ENCODE peak calls at places on chromosomes 11 and 22, in ten cellular contexts. One of them, this sample, is unnamed.
A peak's percentile ranks its signal among the peaks of the same experiment; 100 is the strongest.

GRCh38 chr11:27672836-27673464 is 27.3 kb downstream of the BDNF start:
- DNase-seq in HFF-Myc: no peak
- DNase-seq in transverse colon: no peak
- DNase-seq in epithelial cell of esophagus: peak; percentile 97
- DNase-seq in spleen: no peak
- DNase-seq in endothelial cell of umbilical vein: no peak
- DNase-seq in right atrium auricular region: no peak
- DNase-seq in uterus: no peak
- DNase-seq in PC-9: peak; percentile 57
- DNase-seq in A549: peak; percentile 31
- DNase-seq in this sample: no peak

GRCh38 chr11:124199702-124200101 is 16.6 kb downstream of the OR10D3 start:
- DNase-seq in HFF-Myc: no peak
- DNase-seq in transverse colon: no peak
- DNase-seq in epithelial cell of esophagus: peak; percentile 66
- DNase-seq in spleen: no peak
- DNase-seq in endothelial cell of umbilical vein: no peak
- DNase-seq in right atrium auricular region: no peak
- DNase-seq in uterus: no peak
- DNase-seq in PC-9: no peak
- DNase-seq in A549: peak; percentile 25
- DNase-seq in this sample: peak; percentile 51

GRCh38 chr11:103222801-103223200 is 113.6 kb downstream of the DYNC2H1 start:
- DNase-seq in HFF-Myc: no peak
- DNase-seq in transverse colon: no peak
- DNase-seq in epithelial cell of esophagus: no peak
- DNase-seq in spleen: no peak
- DNase-seq in endothelial cell of umbilical vein: no peak
- DNase-seq in right atrium auricular region: no peak
- DNase-seq in uterus: no peak
- DNase-seq in PC-9: no peak
- DNase-seq in A549: no peak
- DNase-seq in this sample: no peak

GRCh38 chr11:124758355-124759267 is 3.5 kb downstream of the ESAM start:
- DNase-seq in HFF-Myc: no peak
- DNase-seq in transverse colon: peak; percentile 91
- DNase-seq in epithelial cell of esophagus: peak; percentile 70
- DNase-seq in spleen: peak; percentile 94
- DNase-seq in endothelial cell of umbilical vein: peak; percentile 81
- DNase-seq in right atrium auricular region: no peak
- DNase-seq in uterus: no peak
- DNase-seq in PC-9: no peak
- DNase-seq in A549: peak; percentile 81
- DNase-seq in this sample: peak; percentile 73

GRCh38 chr11:9814108-9814507 is 150.2 kb downstream of the SWAP70 start:
- DNase-seq in HFF-Myc: no peak
- DNase-seq in transverse colon: no peak
- DNase-seq in epithelial cell of esophagus: no peak
- DNase-seq in spleen: no peak
- DNase-seq in endothelial cell of umbilical vein: no peak
- DNase-seq in right atrium auricular region: no peak
- DNase-seq in uterus: no peak
- DNase-seq in PC-9: no peak
- DNase-seq in A549: no peak
- DNase-seq in this sample: no peak

GRCh38 chr22:35783943-35784614 is 66.4 kb downstream of the APOL5 start:
- DNase-seq in HFF-Myc: peak; percentile 20
- DNase-seq in transverse colon: no peak
- DNase-seq in epithelial cell of esophagus: peak; percentile 89
- DNase-seq in spleen: no peak
- DNase-seq in endothelial cell of umbilical vein: no peak
- DNase-seq in right atrium auricular region: no peak
- DNase-seq in uterus: no peak
- DNase-seq in PC-9: peak; percentile 99
- DNase-seq in A549: peak; percentile 73
- DNase-seq in this sample: no peak

GRCh38 chr11:35146074-35146521 is 7.1 kb downstream of the CD44 start:
- DNase-seq in HFF-Myc: no peak
- DNase-seq in transverse colon: peak; percentile 50
- DNase-seq in epithelial cell of esophagus: peak; percentile 94
- DNase-seq in spleen: no peak
- DNase-seq in endothelial cell of umbilical vein: no peak
- DNase-seq in right atrium auricular region: no peak
- DNase-seq in uterus: no peak
- DNase-seq in PC-9: peak; percentile 89
- DNase-seq in A549: no peak
- DNase-seq in this sample: no peak

GRCh38 chr11:87176044-87176443 is 138.3 kb downstream of the TMEM135 start:
- DNase-seq in HFF-Myc: peak; percentile 20
- DNase-seq in transverse colon: no peak
- DNase-seq in epithelial cell of esophagus: peak; percentile 35
- DNase-seq in spleen: no peak
- DNase-seq in endothelial cell of umbilical vein: no peak
- DNase-seq in right atrium auricular region: no peak
- DNase-seq in uterus: no peak
- DNase-seq in PC-9: peak; percentile 63
- DNase-seq in A549: peak; percentile 13
- DNase-seq in this sample: no peak

GRCh38 chr11:9884601-9885000 is 220.7 kb downstream of the SWAP70 start:
- DNase-seq in HFF-Myc: no peak
- DNase-seq in transverse colon: no peak
- DNase-seq in epithelial cell of esophagus: no peak
- DNase-seq in spleen: no peak
- DNase-seq in endothelial cell of umbilical vein: no peak
- DNase-seq in right atrium auricular region: no peak
- DNase-seq in uterus: no peak
- DNase-seq in PC-9: no peak
- DNase-seq in A549: no peak
- DNase-seq in this sample: peak; percentile 22

GRCh38 chr11:127392575-127392974 is 392.0 kb upstream of the KIRREL3 start:
- DNase-seq in HFF-Myc: no peak
- DNase-seq in transverse colon: no peak
- DNase-seq in epithelial cell of esophagus: no peak
- DNase-seq in spleen: no peak
- DNase-seq in endothelial cell of umbilical vein: no peak
- DNase-seq in right atrium auricular region: no peak
- DNase-seq in uterus: no peak
- DNase-seq in PC-9: no peak
- DNase-seq in A549: no peak
- DNase-seq in this sample: no peak

GRCh38 chr11:71428861-71429435 is 19.2 kb downstream of the DHCR7 start:
- DNase-seq in HFF-Myc: no peak
- DNase-seq in transverse colon: no peak
- DNase-seq in epithelial cell of esophagus: no peak
- DNase-seq in spleen: no peak
- DNase-seq in endothelial cell of umbilical vein: no peak
- DNase-seq in right atrium auricular region: peak; percentile 86
- DNase-seq in uterus: no peak
- DNase-seq in PC-9: no peak
- DNase-seq in A549: no peak
- DNase-seq in this sample: no peak

GRCh38 chr11:3123761-3124733 is 41.1 kb downstream of the OSBPL5 start:
- DNase-seq in HFF-Myc: peak; percentile 66
- DNase-seq in transverse colon: peak; percentile 81
- DNase-seq in epithelial cell of esophagus: peak; percentile 97
- DNase-seq in spleen: peak; percentile 71
- DNase-seq in endothelial cell of umbilical vein: peak; percentile 83
- DNase-seq in right atrium auricular region: peak; percentile 95
- DNase-seq in uterus: peak; percentile 94
- DNase-seq in PC-9: peak; percentile 67
- DNase-seq in A549: peak; percentile 70
- DNase-seq in this sample: peak; percentile 95

GRCh38 chr22:37381489-37381888 is 45.8 kb downstream of the ELFN2 start:
- DNase-seq in HFF-Myc: no peak
- DNase-seq in transverse colon: no peak
- DNase-seq in epithelial cell of esophagus: no peak
- DNase-seq in spleen: no peak
- DNase-seq in endothelial cell of umbilical vein: no peak
- DNase-seq in right atrium auricular region: no peak
- DNase-seq in uterus: no peak
- DNase-seq in PC-9: no peak
- DNase-seq in A549: no peak
- DNase-seq in this sample: no peak

GRCh38 chr11:124793466-124794278 is 6.5 kb downstream of the MSANTD2 start:
- DNase-seq in HFF-Myc: no peak
- DNase-seq in transverse colon: peak; percentile 16
- DNase-seq in epithelial cell of esophagus: peak; percentile 63
- DNase-seq in spleen: no peak
- DNase-seq in endothelial cell of umbilical vein: peak; percentile 70
- DNase-seq in right atrium auricular region: no peak
- DNase-seq in uterus: no peak
- DNase-seq in PC-9: peak; percentile 67
- DNase-seq in A549: peak; percentile 62
- DNase-seq in this sample: peak; percentile 58

GRCh38 chr11:119335091-119335654 is 846 bp downstream of the RNF26 start:
- DNase-seq in HFF-Myc: no peak
- DNase-seq in transverse colon: no peak
- DNase-seq in epithelial cell of esophagus: no peak
- DNase-seq in spleen: no peak
- DNase-seq in endothelial cell of umbilical vein: no peak
- DNase-seq in right atrium auricular region: no peak
- DNase-seq in uterus: no peak
- DNase-seq in PC-9: no peak
- DNase-seq in A549: no peak
- DNase-seq in this sample: no peak

GRCh38 chr11:119335655-119336543 is 1.6 kb downstream of the RNF26 start:
- DNase-seq in HFF-Myc: no peak
- DNase-seq in transverse colon: no peak
- DNase-seq in epithelial cell of esophagus: no peak
- DNase-seq in spleen: peak; percentile 80
- DNase-seq in endothelial cell of umbilical vein: no peak
- DNase-seq in right atrium auricular region: no peak
- DNase-seq in uterus: no peak
- DNase-seq in PC-9: no peak
- DNase-seq in A549: no peak
- DNase-seq in this sample: no peak

GRCh38 chr11:119337581-119338317 is 2.9 kb downstream of the C1QTNF5 start:
- DNase-seq in HFF-Myc: peak; percentile 29
- DNase-seq in transverse colon: no peak
- DNase-seq in epithelial cell of esophagus: no peak
- DNase-seq in spleen: peak; percentile 66
- DNase-seq in endothelial cell of umbilical vein: peak; percentile 77
- DNase-seq in right atrium auricular region: no peak
- DNase-seq in uterus: peak; percentile 69
- DNase-seq in PC-9: no peak
- DNase-seq in A549: no peak
- DNase-seq in this sample: peak; percentile 93

GRCh38 chr11:119338318-119338890 is 2.3 kb downstream of the C1QTNF5 start:
- DNase-seq in HFF-Myc: peak; percentile 67
- DNase-seq in transverse colon: peak; percentile 76
- DNase-seq in epithelial cell of esophagus: peak; percentile 64
- DNase-seq in spleen: peak; percentile 88
- DNase-seq in endothelial cell of umbilical vein: peak; percentile 90
- DNase-seq in right atrium auricular region: no peak
- DNase-seq in uterus: peak; percentile 82
- DNase-seq in PC-9: peak; percentile 58
- DNase-seq in A549: peak; percentile 63
- DNase-seq in this sample: no peak

DNA sequence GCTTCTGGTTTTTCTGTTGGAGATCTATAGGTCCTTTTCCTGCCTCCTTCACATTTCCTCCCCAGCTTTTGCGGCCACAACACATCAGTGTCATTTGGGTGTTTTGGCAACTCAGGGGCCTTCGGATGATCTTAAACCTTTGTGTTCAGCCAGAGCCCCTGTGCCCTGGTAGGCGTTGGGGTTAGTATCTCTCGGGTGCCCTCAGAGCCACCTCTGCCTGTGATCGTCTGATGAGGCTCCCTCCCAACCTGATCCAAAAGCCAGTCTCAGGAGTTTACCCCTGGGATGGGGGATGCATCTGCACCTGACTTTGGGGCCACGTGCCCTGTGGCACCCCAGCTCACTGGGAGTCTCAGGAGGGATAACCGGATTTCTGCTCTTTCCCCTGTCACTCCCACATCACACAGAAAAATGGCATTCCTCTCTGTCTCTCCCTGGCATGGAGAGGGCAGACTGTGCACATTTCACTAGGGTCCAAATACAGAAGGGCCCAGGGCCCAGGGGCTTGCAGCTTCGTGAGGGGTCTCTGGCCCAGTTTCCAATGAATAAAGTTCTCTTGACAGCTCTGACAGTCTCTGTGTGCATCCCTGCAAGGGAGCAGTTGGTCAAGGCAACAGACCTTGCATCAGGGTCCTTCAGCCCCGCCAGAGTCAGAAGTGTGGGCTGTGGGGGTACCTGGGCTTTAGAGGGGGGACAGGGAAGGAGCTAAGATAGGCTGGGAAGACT is 2.6 kb downstream of the RNF26 start:
- DNase-seq in HFF-Myc: no peak
- DNase-seq in transverse colon: no peak
- DNase-seq in epithelial cell of esophagus: no peak
- DNase-seq in spleen: peak; percentile 63
- DNase-seq in endothelial cell of umbilical vein: no peak
- DNase-seq in right atrium auricular region: no peak
- DNase-seq in uterus: no peak
- DNase-seq in PC-9: no peak
- DNase-seq in A549: no peak
- DNase-seq in this sample: no peak
- H3K4me3 ChIP-seq in HFF-Myc: peak overlapping the region; percentile 38
- H3K4me3 ChIP-seq in transverse colon: no peak overlapping the region
- H3K4me3 ChIP-seq in epithelial cell of esophagus: no peak overlapping the region
- H3K4me3 ChIP-seq in spleen: no peak overlapping the region
- H3K4me3 ChIP-seq in endothelial cell of umbilical vein: no peak overlapping the region
- H3K4me3 ChIP-seq in right atrium auricular region: no peak overlapping the region
- H3K4me3 ChIP-seq in uterus: no peak overlapping the region
- H3K4me3 ChIP-seq in PC-9: no peak overlapping the region
- H3K4me3 ChIP-seq in A549: no peak overlapping the region
- H3K4me3 ChIP-seq in this sample: peak overlapping the region; percentile 39

GRCh38 chr11:68009391-68010000 is 631 bp upstream of the ALDH3B1 start:
- DNase-seq in HFF-Myc: no peak
- DNase-seq in transverse colon: no peak
- DNase-seq in epithelial cell of esophagus: peak; percentile 30
- DNase-seq in spleen: no peak
- DNase-seq in endothelial cell of umbilical vein: peak; percentile 61
- DNase-seq in right atrium auricular region: no peak
- DNase-seq in uterus: no peak
- DNase-seq in PC-9: peak; percentile 68
- DNase-seq in A549: peak; percentile 76
- DNase-seq in this sample: peak; percentile 85
- TF ChIP-seq CTCF in HFF-Myc: peak; percentile 22
- TF ChIP-seq CTCF in transverse colon: no peak
- TF ChIP-seq CTCF in epithelial cell of esophagus: peak; percentile 16
- TF ChIP-seq CTCF in spleen: peak; percentile 8
- TF ChIP-seq CTCF in endothelial cell of umbilical vein: no peak
- TF ChIP-seq CTCF in right atrium auricular region: peak; percentile 10
- TF ChIP-seq CTCF in uterus: no peak
- TF ChIP-seq CTCF in PC-9: peak; percentile 50
- TF ChIP-seq CTCF in A549: peak; percentile 74
- TF ChIP-seq CTCF in this sample: peak; percentile 20

GRCh38 chr11:23653071-23653675 is 792.9 kb upstream of the CCDC179 start:
- DNase-seq in HFF-Myc: no peak
- DNase-seq in transverse colon: no peak
- DNase-seq in epithelial cell of esophagus: no peak
- DNase-seq in spleen: peak; percentile 72
- DNase-seq in endothelial cell of umbilical vein: no peak
- DNase-seq in right atrium auricular region: no peak
- DNase-seq in uterus: no peak
- DNase-seq in PC-9: no peak
- DNase-seq in A549: no peak
- DNase-seq in this sample: no peak
- H3K4me3 ChIP-seq in HFF-Myc: no peak overlapping the region
- H3K4me3 ChIP-seq in transverse colon: no peak overlapping the region
- H3K4me3 ChIP-seq in epithelial cell of esophagus: no peak overlapping the region
- H3K4me3 ChIP-seq in spleen: no peak overlapping the region
- H3K4me3 ChIP-seq in endothelial cell of umbilical vein: no peak overlapping the region
- H3K4me3 ChIP-seq in right atrium auricular region: no peak overlapping the region
- H3K4me3 ChIP-seq in uterus: no peak overlapping the region
- H3K4me3 ChIP-seq in PC-9: no peak overlapping the region
- H3K4me3 ChIP-seq in A549: no peak overlapping the region
- H3K4me3 ChIP-seq in this sample: no peak overlapping the region

GRCh38 chr11:120696597-120696996 is 185.0 kb downstream of the GRIK4 start:
- DNase-seq in HFF-Myc: no peak
- DNase-seq in transverse colon: no peak
- DNase-seq in epithelial cell of esophagus: no peak
- DNase-seq in spleen: no peak
- DNase-seq in endothelial cell of umbilical vein: no peak
- DNase-seq in right atrium auricular region: no peak
- DNase-seq in uterus: no peak
- DNase-seq in PC-9: no peak
- DNase-seq in A549: no peak
- DNase-seq in this sample: no peak
- TF ChIP-seq CTCF in HFF-Myc: peak; percentile 26
- TF ChIP-seq CTCF in transverse colon: no peak
- TF ChIP-seq CTCF in epithelial cell of esophagus: no peak
- TF ChIP-seq CTCF in spleen: no peak
- TF ChIP-seq CTCF in endothelial cell of umbilical vein: no peak
- TF ChIP-seq CTCF in right atrium auricular region: no peak
- TF ChIP-seq CTCF in uterus: no peak
- TF ChIP-seq CTCF in PC-9: peak; percentile 34
- TF ChIP-seq CTCF in A549: no peak
- TF ChIP-seq CTCF in this sample: no peak

This sample was measured in fibroblast of villous mesenchyme.